ENCODE peak calls at places on chromosomes 3 and 15, in six cellular contexts. J, T, F, L, K and W are unnamed samples.

GRCh38 chr15:76904461-76905012 is 603 bp downstream of the SCAPER start:
- DNase-seq in J (no peak), T (peak; percentile 53), F (peak; percentile 32), L (no peak), K (peak; percentile 5), W (peak; percentile 58)

GRCh38 chr3:41907330-41908073 is 54.4 kb downstream of the ULK4 start:
- DNase-seq in J (peak; percentile 14), T (no peak), F (no peak), L (no peak), K (no peak), W (no peak)

GRCh38 chr3:115469649-115470048 is 153.7 kb upstream of the GAP43 start:
- DNase-seq in J (no peak), T (peak; percentile 16), F (no peak), L (no peak), K (no peak), W (no peak)

GRCh38 chr3:180594631-180595348 is 7.2 kb upstream of the TTC14 start:
- DNase-seq in J (no peak), T (peak; percentile 29), F (peak; percentile 11), L (peak; percentile 44), K (no peak), W (peak; percentile 51)

GRCh38 chr3:67601919-67602608 is 52.3 kb downstream of the SUCLG2 start:
- DNase-seq in J (peak; percentile 22), T (no peak), F (no peak), L (no peak), K (no peak), W (no peak)

GRCh38 chr3:23435318-23435717 is 232.2 kb downstream of the UBE2E2 start:
- DNase-seq in J (no peak), T (no peak), F (no peak), L (no peak), K (no peak), W (peak; percentile 13)

GRCh38 chr15:74144153-74144775 is 13.9 kb downstream of the ISLR2 start:
- DNase-seq in J (no peak), T (no peak), F (no peak), L (no peak), K (no peak), W (peak; percentile 36)

GRCh38 chr3:128734523-128735189 is 8.7 kb downstream of the RAB7A start:
- DNase-seq in J (no peak), T (peak; percentile 45), F (no peak), L (no peak), K (no peak), W (no peak)

GRCh38 chr3:183576487-183577107 is 21.1 kb upstream of the KLHL6 start:
- DNase-seq in J (no peak), T (no peak), F (no peak), L (no peak), K (no peak), W (peak; percentile 54)

GRCh38 chr3:169215953-169216352 is 447.6 kb downstream of the MECOM start:
- DNase-seq in J (no peak), T (no peak), F (no peak), L (no peak), K (no peak), W (no peak)

GRCh38 chr3:114872056-114872455 is 275.0 kb downstream of the ZBTB20 start:
- DNase-seq in J (no peak), T (no peak), F (no peak), L (no peak), K (no peak), W (no peak)

GRCh38 chr3:16286672-16287604 is 21.9 kb downstream of the OXNAD1 start:
- DNase-seq in J (no peak), T (no peak), F (no peak), L (no peak), K (no peak), W (no peak)

GRCh38 chr3:170709046-170709445 is 123.2 kb upstream of the SLC7A14 start:
- DNase-seq in J (peak; percentile 83), T (no peak), F (peak; percentile 87), L (no peak), K (no peak), W (no peak)

GRCh38 chr3:106542101-106542769 is 673.4 kb upstream of the CBLB start:
- DNase-seq in J (peak; percentile 30), T (no peak), F (peak; percentile 37), L (no peak), K (no peak), W (no peak)

GRCh38 chr15:39051931-39052705 is 487.5 kb upstream of the RASGRP1 start:
- DNase-seq in J (no peak), T (no peak), F (no peak), L (no peak), K (no peak), W (no peak)

GRCh38 chr15:91866971-91867372 is 13.5 kb downstream of the SLCO3A1 start:
- DNase-seq in J (no peak), T (no peak), F (peak; percentile 34), L (no peak), K (no peak), W (no peak)

GRCh38 chr3:31534036-31534435 is 1.3 kb downstream of the STT3B start:
- DNase-seq in J (no peak), T (no peak), F (no peak), L (peak; percentile 51), K (no peak), W (peak; percentile 64)

GRCh38 chr15:75532413-75533250 is 46.5 kb downstream of the PTPN9 start:
- DNase-seq in J (peak; percentile 49), T (no peak), F (peak; percentile 38), L (peak; percentile 19), K (no peak), W (peak; percentile 30)

GRCh38 chr15:36234743-36235142 is 344.7 kb upstream of the CDIN1 start:
- DNase-seq in J (no peak), T (no peak), F (no peak), L (no peak), K (no peak), W (no peak)

GRCh38 chr15:32029409-32029861 is 880 bp upstream of the CHRNA7 start:
- DNase-seq in J (no peak), T (no peak), F (no peak), L (peak; percentile 18), K (no peak), W (peak; percentile 15)

GRCh38 chr3:185979721-185980121 is 41.9 kb upstream of the TRA2B start:
- DNase-seq in J (no peak), T (no peak), F (no peak), L (no peak), K (no peak), W (no peak)

GRCh38 chr3:46954178-46954577 is 22.4 kb downstream of the CCDC12 start:
- DNase-seq in J (no peak), T (no peak), F (no peak), L (no peak), K (no peak), W (no peak)

GRCh38 chr15:59456114-59456513 is 18.1 kb downstream of the FAM81A start:
- DNase-seq in J (no peak), T (no peak), F (no peak), L (no peak), K (no peak), W (no peak)